ENCODE peak calls at places on chromosomes 11 and 22, in nine cellular contexts. Q, Y, M, L, H, U, O, S and J are unnamed samples.

GRCh38 chr11:62324738-62325556 is 12.3 kb upstream of the ASRGL1 start:
- DNase-seq in Q (peak), Y (no peak), M (no peak), L (no peak), H (no peak), U (peak), O (peak), S (peak), J (no peak)

GRCh38 chr22:21762712-21763581 is 27.4 kb upstream of the YPEL1 start:
- DNase-seq in Q (no peak), Y (no peak), M (no peak), L (no peak), H (no peak), U (no peak), O (no peak), S (peak), J (no peak)

GRCh38 chr11:72234920-72235319 is 9.1 kb downstream of the PHOX2A start:
- DNase-seq in Q (no peak), Y (no peak), M (no peak), L (no peak), H (peak), U (no peak), O (no peak), S (no peak), J (no peak)

GRCh38 chr11:123076484-123076883 is 14.5 kb upstream of the HSPA8 start:
- DNase-seq in Q (no peak), Y (no peak), M (no peak), L (no peak), H (no peak), U (no peak), O (no peak), S (no peak), J (no peak)

GRCh38 chr22:18987765-18988164 is 51.7 kb upstream of the PRODH start:
- DNase-seq in Q (no peak), Y (no peak), M (no peak), L (no peak), H (no peak), U (peak), O (no peak), S (no peak), J (no peak)

GRCh38 chr11:24234822-24235508 is 261.9 kb upstream of the LUZP2 start:
- DNase-seq in Q (no peak), Y (no peak), M (no peak), L (peak), H (no peak), U (peak), O (peak), S (no peak), J (no peak)

GRCh38 chr22:46862418-46863324 is 100.2 kb downstream of the TBC1D22A start:
- DNase-seq in Q (no peak), Y (no peak), M (no peak), L (no peak), H (no peak), U (no peak), O (no peak), S (no peak), J (no peak)

GRCh38 chr11:115699733-115700132 is 195.5 kb upstream of the CADM1 start:
- DNase-seq in Q (no peak), Y (no peak), M (peak), L (peak), H (peak), U (no peak), O (no peak), S (no peak), J (no peak)

GRCh38 chr11:7485136-7485853 is at the start of gene OLFML1:
- DNase-seq in Q (peak), Y (peak), M (peak), L (no peak), H (no peak), U (no peak), O (no peak), S (no peak), J (no peak)

GRCh38 chr11:6646631-6647281 is 8.9 kb downstream of the DCHS1 start:
- DNase-seq in Q (peak), Y (peak), M (peak), L (no peak), H (peak), U (peak), O (no peak), S (peak), J (no peak)

GRCh38 chr11:43933608-43934358 is 8.7 kb upstream of the C11orf96 start:
- DNase-seq in Q (no peak), Y (peak), M (no peak), L (no peak), H (no peak), U (no peak), O (no peak), S (no peak), J (no peak)

GRCh38 chr11:65711785-65712632 is at the start of gene KAT5:
- DNase-seq in Q (peak), Y (peak), M (peak), L (peak), H (peak), U (peak), O (peak), S (peak), J (peak)

GRCh38 chr11:65712633-65713076 is 603 bp downstream of the KAT5 start:
- DNase-seq in Q (no peak), Y (no peak), M (no peak), L (no peak), H (no peak), U (no peak), O (no peak), S (no peak), J (no peak)

GRCh38 chr11:65714433-65714832 is 2.4 kb downstream of the KAT5 start:
- DNase-seq in Q (no peak), Y (no peak), M (no peak), L (no peak), H (no peak), U (no peak), O (no peak), S (no peak), J (no peak)

GRCh38 chr11:65716294-65716693 is 4.2 kb downstream of the KAT5 start:
- DNase-seq in Q (no peak), Y (no peak), M (no peak), L (no peak), H (no peak), U (no peak), O (no peak), S (no peak), J (no peak)

DNA sequence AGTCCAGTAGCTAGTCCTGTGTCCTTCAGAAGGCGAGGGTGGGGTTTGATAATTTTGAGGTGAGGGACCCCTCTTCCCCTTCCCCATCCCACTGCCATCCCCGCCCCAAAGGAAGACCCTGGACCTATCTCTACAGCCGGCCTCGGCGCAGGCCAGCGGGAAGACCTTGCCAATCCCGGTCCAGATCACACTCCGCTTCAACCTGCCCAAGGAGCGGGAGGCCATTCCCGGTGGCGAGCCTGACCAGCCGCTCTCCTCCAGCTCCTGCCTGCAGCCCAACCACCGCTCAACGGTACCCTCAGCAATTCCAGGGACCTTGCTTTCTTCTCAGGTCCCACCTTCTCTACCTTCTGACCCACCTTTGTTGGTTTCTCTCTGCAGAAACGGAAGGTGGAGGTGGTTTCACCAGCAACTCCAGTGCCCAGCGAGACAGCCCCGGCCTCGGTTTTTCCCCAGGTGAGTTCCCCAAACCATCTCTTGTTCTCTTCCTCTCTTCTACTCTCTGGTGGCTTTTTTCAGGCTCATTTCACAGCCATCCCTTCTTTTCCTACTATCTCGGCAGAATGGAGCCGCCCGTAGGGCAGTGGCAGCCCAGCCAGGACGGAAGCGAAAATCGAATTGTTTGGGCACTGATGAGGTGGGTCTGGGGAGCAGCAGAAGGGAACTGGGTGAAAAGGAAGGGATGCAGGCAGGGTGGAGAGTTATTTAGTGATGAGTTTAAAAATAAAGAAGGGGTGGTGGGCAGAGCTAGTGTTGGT is 1.3 kb downstream of the KAT5 start:
- DNase-seq in Q (no peak), Y (peak), M (no peak), L (no peak), H (no peak), U (no peak), O (no peak), S (no peak), J (no peak)
- H3K27ac ChIP-seq in Q (peak), Y (peak), M (no peak), L (no peak), H (peak), U (peak), O (no peak), S (peak), J (peak)

GRCh38 chr22:37624017-37624365 is 15.4 kb downstream of the GGA1 start:
- DNase-seq in Q (no peak), Y (no peak), M (no peak), L (no peak), H (no peak), U (no peak), O (no peak), S (no peak), J (no peak)

GRCh38 chr22:37626144-37626543 is 13.3 kb upstream of the SH3BP1 start:
- DNase-seq in Q (peak), Y (peak), M (peak), L (no peak), H (peak), U (no peak), O (no peak), S (no peak), J (no peak)

GRCh38 chr22:37623075-37624016 is 14.7 kb downstream of the GGA1 start:
- DNase-seq in Q (peak), Y (peak), M (peak), L (no peak), H (peak), U (peak), O (peak), S (peak), J (no peak)

GRCh38 chr22:37625737-37626136 is 13.7 kb upstream of the SH3BP1 start:
- DNase-seq in Q (no peak), Y (peak), M (no peak), L (no peak), H (no peak), U (no peak), O (no peak), S (no peak), J (no peak)

GRCh38 chr22:37624876-37625275 is 14.6 kb upstream of the SH3BP1 start:
- DNase-seq in Q (no peak), Y (peak), M (no peak), L (no peak), H (no peak), U (no peak), O (no peak), S (no peak), J (no peak)
- H3K4me3 ChIP-seq in Q (no peak), Y (no peak), M (no peak), L (no peak), H (no peak), U (no peak), O (no peak), S (no peak), J (no peak)

GRCh38 chr11:8962827-8963226 is 1.4 kb downstream of the TMEM9B start:
- DNase-seq in Q (no peak), Y (no peak), M (no peak), L (no peak), H (no peak), U (no peak), O (no peak), S (no peak), J (no peak)

GRCh38 chr11:8963569-8964323 is 496 bp downstream of the TMEM9B start:
- DNase-seq in Q (peak), Y (peak), M (peak), L (no peak), H (peak), U (peak), O (peak), S (peak), J (peak)

GRCh38 chr11:8964324-8965320 is at the start of gene TMEM9B:
- DNase-seq in Q (peak), Y (peak), M (peak), L (no peak), H (peak), U (peak), O (peak), S (peak), J (peak)

GRCh38 chr11:8956860-8957259 is 7.4 kb downstream of the TMEM9B start:
- DNase-seq in Q (no peak), Y (no peak), M (no peak), L (no peak), H (no peak), U (no peak), O (no peak), S (no peak), J (no peak)

GRCh38 chr11:8959546-8960166 is 4.6 kb downstream of the TMEM9B start:
- DNase-seq in Q (no peak), Y (no peak), M (peak), L (peak), H (no peak), U (no peak), O (peak), S (no peak), J (no peak)
- TF ChIP-seq CTCF in Q (peak), Y (no peak), M (peak), L (peak), H (peak), U (peak), O (peak), S (peak), J (peak)

GRCh38 chr22:40083794-40084193 is 89.0 kb downstream of the FAM83F start:
- DNase-seq in Q (no peak), Y (no peak), M (no peak), L (no peak), H (no peak), U (no peak), O (no peak), S (no peak), J (no peak)
- H3K27ac ChIP-seq in Q (peak), Y (no peak), M (no peak), L (no peak), H (no peak), U (no peak), O (no peak), S (no peak), J (no peak)